ENCODE peak calls at places on chromosomes 1 and 21, in six cellular contexts. X is hippocampal formation; C is NCI-H1092; W is stimulated activated CD8-positive, alpha-beta memory T cell treated with anti-CD3 and anti-CD28 coated beads, Interleukin-15, amount 100 ng/mL, for 24 hours; F is kidney tubule cell; A is activated T-cell treated with anti-CD3 and anti-CD28 coated beads, Interleukin-2, amount 50 U/mL, for 72 hours. E is an unnamed sample.
A peak's percentile ranks its signal among the peaks of the same experiment; 100 is the strongest.

GRCh38 chr1:232927722-232928505 is 22.5 kb upstream of the NTPCR start:
- DNase-seq in X (no peak), C (no peak), W (no peak), F (peak; percentile 65), A (no peak), E (no peak)

GRCh38 chr1:149885364-149886111 is 13.8 kb upstream of the BOLA1 start:
- DNase-seq in X (peak; percentile 73), C (peak; percentile 90), W (peak; percentile 22), F (peak; percentile 80), A (peak; percentile 84), E (peak; percentile 85)

GRCh38 chr1:85862456-85862855 is 154.2 kb upstream of the ZNHIT6 start:
- DNase-seq in X (no peak), C (no peak), W (no peak), F (peak; percentile 25), A (no peak), E (no peak)

GRCh38 chr1:162498442-162498785 is 796 bp downstream of the UHMK1 start:
- DNase-seq in X (no peak), C (no peak), W (no peak), F (peak; percentile 3), A (no peak), E (peak; percentile 42)

GRCh38 chr21:16589046-16589445 is 859.3 kb downstream of the USP25 start:
- DNase-seq in X (no peak), C (no peak), W (no peak), F (no peak), A (no peak), E (no peak)

GRCh38 chr1:157137051-157137772 is 983 bp downstream of the ETV3 start:
- DNase-seq in X (no peak), C (no peak), W (no peak), F (peak; percentile 47), A (no peak), E (no peak)

GRCh38 chr1:201378804-201379203 is 1.3 kb upstream of the TNNT2 start:
- DNase-seq in X (no peak), C (no peak), W (no peak), F (no peak), A (no peak), E (no peak)

GRCh38 chr1:27574871-27575831 is 28.8 kb downstream of the AHDC1 start:
- DNase-seq in X (no peak), C (peak; percentile 48), W (no peak), F (peak; percentile 84), A (no peak), E (peak; percentile 57)

GRCh38 chr21:32257952-32258785 is 20.7 kb downstream of the MIS18A start:
- DNase-seq in X (peak; percentile 80), C (peak; percentile 66), W (no peak), F (peak; percentile 82), A (peak; percentile 50), E (peak; percentile 82)

GRCh38 chr1:22710688-22711024 is at the start of gene EPHB2:
- DNase-seq in X (no peak), C (peak; percentile 54), W (no peak), F (peak; percentile 63), A (peak; percentile 48), E (peak; percentile 37)

GRCh38 chr1:196678510-196678884 is 26.7 kb downstream of the CFH start:
- DNase-seq in X (no peak), C (no peak), W (no peak), F (peak; percentile 23), A (no peak), E (no peak)

GRCh38 chr1:244702620-244703019 is 49.7 kb downstream of the DESI2 start:
- DNase-seq in X (no peak), C (no peak), W (no peak), F (no peak), A (no peak), E (no peak)

GRCh38 chr1:86542626-86543025 is 4.3 kb upstream of the CLCA4 start:
- DNase-seq in X (no peak), C (no peak), W (no peak), F (peak; percentile 90), A (no peak), E (no peak)

GRCh38 chr21:42153746-42154145 is 65.2 kb upstream of the ABCG1 start:
- DNase-seq in X (no peak), C (no peak), W (no peak), F (no peak), A (no peak), E (no peak)

GRCh38 chr1:16296643-16297042 is 55.6 kb downstream of the FBXO42 start:
- DNase-seq in X (no peak), C (no peak), W (no peak), F (no peak), A (no peak), E (no peak)

GRCh38 chr1:93537924-93538323 is 90.0 kb downstream of the FNBP1L start:
- DNase-seq in X (no peak), C (no peak), W (no peak), F (no peak), A (no peak), E (no peak)